ENCODE peak calls at places on chromosomes 7 and 10, in eight cellular contexts. X, Y, O, U, P, L, G and V are unnamed samples.

GRCh38 chr7:50782376-50783208 is at the start of gene GRB10:
- DNase-seq in X (no peak), Y (peak), O (peak), U (no peak), P (no peak), L (no peak), G (no peak), V (peak)

GRCh38 chr10:105017116-105017515 is 376.0 kb downstream of the SORCS3 start:
- DNase-seq in X (peak), Y (no peak), O (no peak), U (no peak), P (no peak), L (no peak), G (no peak), V (no peak)

GRCh38 chr7:96671854-96672253 is 37.8 kb downstream of the SEM1 start:
- DNase-seq in X (no peak), Y (no peak), O (no peak), U (no peak), P (no peak), L (no peak), G (no peak), V (no peak)

GRCh38 chr7:10815546-10815945 is 158.1 kb upstream of the PHF14 start:
- DNase-seq in X (no peak), Y (no peak), O (no peak), U (no peak), P (no peak), L (no peak), G (no peak), V (no peak)

GRCh38 chr7:72101444-72101843 is 310.7 kb downstream of the CALN1 start:
- DNase-seq in X (no peak), Y (no peak), O (no peak), U (no peak), P (no peak), L (no peak), G (no peak), V (no peak)

GRCh38 chr10:95867866-95868265 is 39.9 kb upstream of the CC2D2B start:
- DNase-seq in X (no peak), Y (no peak), O (no peak), U (no peak), P (no peak), L (no peak), G (no peak), V (no peak)

GRCh38 chr7:74015670-74016069 is 12.3 kb upstream of the ELN start:
- DNase-seq in X (no peak), Y (no peak), O (no peak), U (no peak), P (no peak), L (no peak), G (no peak), V (no peak)

GRCh38 chr7:39595102-39595620 is 28.2 kb upstream of the RALA start:
- DNase-seq in X (no peak), Y (no peak), O (peak), U (no peak), P (no peak), L (no peak), G (no peak), V (no peak)

GRCh38 chr7:98617051-98617959 is at the start of gene NPTX2:
- DNase-seq in X (no peak), Y (peak), O (peak), U (no peak), P (no peak), L (no peak), G (no peak), V (peak)

GRCh38 chr7:1415389-1415990 is 43.8 kb downstream of the MICALL2 start:
- DNase-seq in X (no peak), Y (no peak), O (no peak), U (no peak), P (no peak), L (no peak), G (no peak), V (no peak)

GRCh38 chr7:151088856-151089699 is 2.8 kb downstream of the AGAP3 start:
- DNase-seq in X (no peak), Y (peak), O (peak), U (no peak), P (no peak), L (no peak), G (peak), V (peak)

GRCh38 chr7:36311539-36311938 is 78.1 kb upstream of the ANLN start:
- DNase-seq in X (no peak), Y (no peak), O (no peak), U (no peak), P (no peak), L (no peak), G (no peak), V (no peak)

GRCh38 chr10:68899186-68899745 is 1.8 kb upstream of the DDX50 start:
- DNase-seq in X (no peak), Y (no peak), O (no peak), U (no peak), P (no peak), L (no peak), G (no peak), V (no peak)

GRCh38 chr10:109931153-109931552 is 7.8 kb upstream of the XPNPEP1 start:
- DNase-seq in X (no peak), Y (no peak), O (no peak), U (no peak), P (no peak), L (no peak), G (no peak), V (no peak)

GRCh38 chr10:35884657-35885071 is 242.6 kb upstream of the FZD8 start:
- DNase-seq in X (no peak), Y (no peak), O (no peak), U (no peak), P (no peak), L (no peak), G (no peak), V (no peak)

GRCh38 chr10:71068811-71069411 is 143.5 kb upstream of the UNC5B start:
- DNase-seq in X (no peak), Y (no peak), O (peak), U (no peak), P (no peak), L (no peak), G (no peak), V (no peak)

GRCh38 chr7:114598946-114599345 is 184.3 kb downstream of the FOXP2 start:
- DNase-seq in X (no peak), Y (no peak), O (no peak), U (no peak), P (no peak), L (no peak), G (no peak), V (no peak)

GRCh38 chr7:70178206-70178605 is 579.9 kb downstream of the AUTS2 start:
- DNase-seq in X (no peak), Y (no peak), O (no peak), U (no peak), P (no peak), L (no peak), G (no peak), V (no peak)

GRCh38 chr10:78972947-78973900 is 95.5 kb upstream of the ZMIZ1 start:
- DNase-seq in X (peak), Y (peak), O (peak), U (peak), P (no peak), L (peak), G (no peak), V (peak)

GRCh38 chr7:97468491-97468890 is 263.4 kb upstream of the TAC1 start:
- DNase-seq in X (no peak), Y (no peak), O (no peak), U (no peak), P (no peak), L (no peak), G (no peak), V (no peak)